ENCODE peak calls at places on chromosomes 6 and 20, in eight cellular contexts. One of them, this sample, is unnamed.

GRCh38 chr20:3766832-3767433 is 620 bp downstream of the ADISSP start:
- DNase-seq in astrocyte of the spinal cord: no peak
- DNase-seq in CD4-positive, alpha-beta memory T cell: no peak
- DNase-seq in HT1080: no peak
- DNase-seq in AG04450: no peak
- DNase-seq in SHP77 treated with DMSO at 0.1 percent for 48 hours: no peak
- DNase-seq in GM04504: no peak
- DNase-seq in endothelial cell: no peak
- DNase-seq in this sample: no peak

GRCh38 chr6:118867181-118867580 is 26.8 kb upstream of the ASF1A start:
- DNase-seq in astrocyte of the spinal cord: no peak
- DNase-seq in CD4-positive, alpha-beta memory T cell: no peak
- DNase-seq in HT1080: no peak
- DNase-seq in AG04450: no peak
- DNase-seq in SHP77 treated with DMSO at 0.1 percent for 48 hours: no peak
- DNase-seq in GM04504: no peak
- DNase-seq in endothelial cell: no peak
- DNase-seq in this sample: no peak

GRCh38 chr20:63446174-63447024 is 26.1 kb downstream of the KCNQ2 start:
- DNase-seq in astrocyte of the spinal cord: no peak
- DNase-seq in CD4-positive, alpha-beta memory T cell: no peak
- DNase-seq in HT1080: no peak
- DNase-seq in AG04450: no peak
- DNase-seq in SHP77 treated with DMSO at 0.1 percent for 48 hours: no peak
- DNase-seq in GM04504: no peak
- DNase-seq in endothelial cell: no peak
- DNase-seq in this sample: no peak

GRCh38 chr6:122778961-122779671 is 400 bp upstream of the FABP7 start:
- DNase-seq in astrocyte of the spinal cord: peak
- DNase-seq in CD4-positive, alpha-beta memory T cell: no peak
- DNase-seq in HT1080: no peak
- DNase-seq in AG04450: no peak
- DNase-seq in SHP77 treated with DMSO at 0.1 percent for 48 hours: no peak
- DNase-seq in GM04504: no peak
- DNase-seq in endothelial cell: peak
- DNase-seq in this sample: no peak

GRCh38 chr20:37245181-37245580 is 16.4 kb downstream of the GHRH start:
- DNase-seq in astrocyte of the spinal cord: no peak
- DNase-seq in CD4-positive, alpha-beta memory T cell: no peak
- DNase-seq in HT1080: no peak
- DNase-seq in AG04450: no peak
- DNase-seq in SHP77 treated with DMSO at 0.1 percent for 48 hours: no peak
- DNase-seq in GM04504: no peak
- DNase-seq in endothelial cell: no peak
- DNase-seq in this sample: no peak

GRCh38 chr6:6772751-6773150 is 184.2 kb downstream of the LY86 start:
- DNase-seq in astrocyte of the spinal cord: no peak
- DNase-seq in CD4-positive, alpha-beta memory T cell: no peak
- DNase-seq in HT1080: peak
- DNase-seq in AG04450: no peak
- DNase-seq in SHP77 treated with DMSO at 0.1 percent for 48 hours: no peak
- DNase-seq in GM04504: no peak
- DNase-seq in endothelial cell: no peak
- DNase-seq in this sample: no peak

GRCh38 chr20:59672576-59672975 is 68.2 kb downstream of the PHACTR3 start:
- DNase-seq in astrocyte of the spinal cord: no peak
- DNase-seq in CD4-positive, alpha-beta memory T cell: no peak
- DNase-seq in HT1080: no peak
- DNase-seq in AG04450: no peak
- DNase-seq in SHP77 treated with DMSO at 0.1 percent for 48 hours: no peak
- DNase-seq in GM04504: no peak
- DNase-seq in endothelial cell: no peak
- DNase-seq in this sample: no peak

GRCh38 chr20:24362080-24362479 is 107.3 kb upstream of the SYNDIG1 start:
- DNase-seq in astrocyte of the spinal cord: no peak
- DNase-seq in CD4-positive, alpha-beta memory T cell: no peak
- DNase-seq in HT1080: no peak
- DNase-seq in AG04450: no peak
- DNase-seq in SHP77 treated with DMSO at 0.1 percent for 48 hours: no peak
- DNase-seq in GM04504: no peak
- DNase-seq in endothelial cell: no peak
- DNase-seq in this sample: no peak

GRCh38 chr6:81708306-81708705 is 44.2 kb downstream of the TENT5A start:
- DNase-seq in astrocyte of the spinal cord: peak
- DNase-seq in CD4-positive, alpha-beta memory T cell: no peak
- DNase-seq in HT1080: no peak
- DNase-seq in AG04450: no peak
- DNase-seq in SHP77 treated with DMSO at 0.1 percent for 48 hours: no peak
- DNase-seq in GM04504: no peak
- DNase-seq in endothelial cell: no peak
- DNase-seq in this sample: no peak

GRCh38 chr6:133947302-133947900 is 5.6 kb upstream of the TBPL1 start:
- DNase-seq in astrocyte of the spinal cord: no peak
- DNase-seq in CD4-positive, alpha-beta memory T cell: no peak
- DNase-seq in HT1080: no peak
- DNase-seq in AG04450: no peak
- DNase-seq in SHP77 treated with DMSO at 0.1 percent for 48 hours: no peak
- DNase-seq in GM04504: no peak
- DNase-seq in endothelial cell: no peak
- DNase-seq in this sample: no peak

GRCh38 chr6:170034294-170034693 is 256.6 kb downstream of the DLL1 start:
- DNase-seq in astrocyte of the spinal cord: no peak
- DNase-seq in CD4-positive, alpha-beta memory T cell: no peak
- DNase-seq in HT1080: no peak
- DNase-seq in AG04450: no peak
- DNase-seq in SHP77 treated with DMSO at 0.1 percent for 48 hours: no peak
- DNase-seq in GM04504: no peak
- DNase-seq in endothelial cell: no peak
- DNase-seq in this sample: no peak